ENCODE peak calls at places on chromosomes 4 and X, in four cellular contexts. U, A, E and Y are unnamed samples.

GRCh38 chr4:52096048-52096447 is 44.9 kb downstream of the SPATA18 start:
- DNase-seq in A (no peak), U (no peak), E (no peak), Y (peak)

GRCh38 chrX:117743469-117744251 is 372.9 kb downstream of the KLHL13 start:
- DNase-seq in U (no peak), A (peak), E (peak), Y (no peak)

GRCh38 chr4:176002007-176002623 is 63.5 kb upstream of the WDR17 start:
- DNase-seq in U (peak), E (peak), A (peak), Y (peak)

GRCh38 chr4:81052119-81053068 is 21.9 kb downstream of the BMP3 start:
- DNase-seq in A (peak), E (peak), U (peak), Y (peak)

GRCh38 chrX:22740836-22741235 is 258.9 kb upstream of the DDX53 start:
- DNase-seq in E (no peak), U (no peak), A (no peak), Y (no peak)

GRCh38 chrX:110563276-110563675 is 204.6 kb downstream of the RTL9 start:
- DNase-seq in A (no peak), E (no peak), U (peak), Y (peak)

GRCh38 chr4:167622481-167623240 is 388.4 kb upstream of the SPOCK3 start:
- DNase-seq in E (peak), U (peak), A (peak), Y (peak)

GRCh38 chr4:53899544-53900274 is 164.7 kb downstream of the CHIC2 start:
- DNase-seq in A (no peak), E (no peak), U (no peak), Y (peak)

GRCh38 chrX:111874241-111874640 is 1.7 kb upstream of the TRPC5OS start:
- DNase-seq in A (no peak), E (no peak), U (no peak), Y (no peak)

GRCh38 chr4:725368-726234 is 20.0 kb downstream of the PCGF3 start:
- DNase-seq in E (no peak), U (no peak), A (no peak), Y (no peak)

GRCh38 chrX:53188763-53189162 is 36.2 kb downstream of the KDM5C start:
- DNase-seq in A (no peak), E (no peak), U (peak), Y (no peak)

GRCh38 chr4:94453534-94453963 is 1.8 kb downstream of the PDLIM5 start:
- DNase-seq in U (peak), A (no peak), E (no peak), Y (no peak)

GRCh38 chrX:107673933-107674479 is 45.7 kb downstream of the PRPS1 start:
- DNase-seq in A (peak), E (no peak), U (peak), Y (peak)

GRCh38 chrX:93673056-93673868 is at the start of gene NAP1L3:
- DNase-seq in E (peak), U (peak), A (peak), Y (peak)

GRCh38 chr4:94534401-94535312 is 82.9 kb downstream of the PDLIM5 start:
- DNase-seq in U (no peak), A (peak), E (no peak), Y (no peak)

GRCh38 chr4:24888475-24888874 is 24.4 kb downstream of the CCDC149 start:
- DNase-seq in A (peak), U (no peak), E (no peak), Y (no peak)

GRCh38 chr4:165355900-165356300 is 22.9 kb upstream of the CPE start:
- DNase-seq in A (peak), U (peak), E (peak), Y (peak)

GRCh38 chrX:103879339-103879738 is 47.3 kb upstream of the RAB9B start:
- DNase-seq in E (no peak), U (peak), A (no peak), Y (peak)

GRCh38 chr4:113958766-113959540 is 20.5 kb downstream of the ARSJ start:
- DNase-seq in U (peak), A (no peak), E (peak), Y (peak)

GRCh38 chr4:173264245-173264959 is 69.8 kb downstream of the HMGB2 start:
- DNase-seq in U (peak), E (peak), A (peak), Y (peak)

GRCh38 chrX:137194164-137194563 is 160.4 kb upstream of the GPR101 start:
- DNase-seq in U (peak), E (peak), A (peak), Y (no peak)

GRCh38 chr4:118288097-118288496 is 64.7 kb downstream of the PRSS12 start:
- DNase-seq in A (no peak), E (no peak), U (no peak), Y (no peak)

GRCh38 chr4:10033191-10033881 is 12.0 kb upstream of the SLC2A9 start:
- DNase-seq in E (no peak), A (peak), U (peak), Y (peak)